ENCODE peak calls at places on chromosomes 5 and 9, in four cellular contexts. S is nephron progenitor cell, G is left cardiac atrium, T is HTR-8/SVneo. C is an unnamed sample.

GRCh38 chr5:158837908-158838307 is 261.8 kb downstream of the EBF1 start:
- DNase-seq in S (no peak), G (peak; percentile 34), T (no peak), C (peak; percentile 79)

GRCh38 chr5:123659006-123659405 is 147.0 kb downstream of the CSNK1G3 start:
- DNase-seq in S (no peak), G (no peak), T (no peak), C (no peak)

GRCh38 chr5:38468202-38468656 is 88.2 kb downstream of the LIFR start:
- DNase-seq in S (no peak), G (peak; percentile 59), T (peak; percentile 93), C (no peak)

GRCh38 chr5:151570512-151571269 is 20.4 kb downstream of the FAT2 start:
- DNase-seq in S (no peak), G (no peak), T (no peak), C (no peak)

GRCh38 chr5:151637676-151638075 is 46.5 kb upstream of the FAT2 start:
- DNase-seq in S (no peak), G (no peak), T (no peak), C (no peak)

GRCh38 chr9:121686930-121687541 is 35.6 kb downstream of the DAB2IP start:
- DNase-seq in S (peak; percentile 81), G (peak; percentile 78), T (peak; percentile 71), C (peak; percentile 84)

GRCh38 chr5:94793113-94793815 is 174.8 kb downstream of the SLF1 start:
- DNase-seq in S (no peak), G (no peak), T (no peak), C (no peak)

GRCh38 chr9:93121316-93122241 is 12.5 kb downstream of the NINJ1 start:
- DNase-seq in S (no peak), G (no peak), T (no peak), C (no peak)

GRCh38 chr5:88142801-88143692 is 125.6 kb downstream of the TMEM161B start:
- DNase-seq in S (no peak), G (peak; percentile 40), T (no peak), C (peak; percentile 78)

GRCh38 chr9:132670359-132670815 is at the start of gene GTF3C4:
- DNase-seq in S (peak; percentile 90), G (peak; percentile 90), T (peak; percentile 71), C (peak; percentile 90)

GRCh38 chr9:65459756-65460320 is 174.8 kb upstream of the FOXD4L5 start:
- DNase-seq in S (no peak), G (no peak), T (no peak), C (no peak)

GRCh38 chr5:107424461-107424860 is 246.3 kb downstream of the EFNA5 start:
- DNase-seq in S (no peak), G (no peak), T (no peak), C (no peak)

GRCh38 chr5:38190111-38190510 is 68.2 kb upstream of the EGFLAM start:
- DNase-seq in S (peak; percentile 23), G (no peak), T (no peak), C (no peak)

GRCh38 chr5:45399041-45399440 is 297.1 kb downstream of the HCN1 start:
- DNase-seq in S (no peak), G (no peak), T (no peak), C (no peak)

GRCh38 chr9:74497750-74498615 is 848 bp downstream of the RORB start:
- DNase-seq in S (peak; percentile 54), G (peak; percentile 37), T (no peak), C (no peak)

GRCh38 chr5:132840896-132841818 is 10.7 kb upstream of the SHROOM1 start:
- DNase-seq in S (no peak), G (no peak), T (no peak), C (no peak)

GRCh38 chr5:34923694-34924461 is 5.5 kb upstream of the DNAJC21 start:
- DNase-seq in S (no peak), G (no peak), T (peak; percentile 84), C (no peak)

GRCh38 chr5:87002485-87002884 is 265.2 kb upstream of the RASA1 start:
- DNase-seq in S (no peak), G (no peak), T (no peak), C (no peak)